ENCODE peak calls at places on chromosomes 16 and 17, in four cellular contexts. T, B, S and W are unnamed samples.

GRCh38 chr17:43855061-43855460 is 8.1 kb downstream of the CD300LG start:
- DNase-seq in T (no peak), B (no peak), S (no peak), W (no peak)

GRCh38 chr17:46771601-46772012 is 46.9 kb downstream of the WNT3 start:
- DNase-seq in T (no peak), B (no peak), S (no peak), W (peak; percentile 92)

GRCh38 chr17:50945779-50946222 is 79.6 kb upstream of the TOB1 start:
- DNase-seq in T (no peak), B (no peak), S (no peak), W (no peak)

GRCh38 chr17:34639706-34640425 is 60.5 kb downstream of the TMEM132E start:
- DNase-seq in T (no peak), B (no peak), S (no peak), W (no peak)

GRCh38 chr16:12239953-12240485 is 263.5 kb downstream of the SNX29 start:
- DNase-seq in T (no peak), B (no peak), S (no peak), W (no peak)

GRCh38 chr17:10120749-10121148 is 77.7 kb downstream of the GAS7 start:
- DNase-seq in T (no peak), B (no peak), S (no peak), W (no peak)

GRCh38 chr17:82529914-82530300 is 10.4 kb downstream of the FOXK2 start:
- DNase-seq in T (no peak), B (no peak), S (no peak), W (no peak)

GRCh38 chr17:66695098-66695497 is 139.8 kb upstream of the CACNG5 start:
- DNase-seq in T (no peak), B (no peak), S (no peak), W (no peak)

GRCh38 chr17:27657620-27658019 is 26.6 kb downstream of the LGALS9 start:
- DNase-seq in T (no peak), B (no peak), S (no peak), W (no peak)

GRCh38 chr17:68101992-68102758 is 66.6 kb downstream of the KPNA2 start:
- DNase-seq in T (no peak), B (no peak), S (no peak), W (peak; percentile 36)
- TF ChIP-seq TCF12 in T (no peak), B (no peak), S (no peak), W (no peak)

GRCh38 chr17:48871551-48872351 is 20.8 kb upstream of the ATP5MC1 start:
- DNase-seq in T (no peak), B (peak; percentile 99), S (no peak), W (no peak)
- TF ChIP-seq TCF12 in T (no peak), B (no peak), S (no peak), W (no peak)

GRCh38 chr16:51648521-51648920 is 497.5 kb upstream of the SALL1 start:
- DNase-seq in T (no peak), B (no peak), S (no peak), W (no peak)

GRCh38 chr16:51651061-51651466 is 500.0 kb upstream of the SALL1 start:
- DNase-seq in T (no peak), B (no peak), S (no peak), W (peak; percentile 41)
- TF ChIP-seq TCF12 in T (no peak), B (no peak), S (no peak), W (no peak)

GRCh38 chr17:58498177-58498828 is 10.1 kb upstream of the HSF5 start:
- DNase-seq in T (no peak), B (no peak), S (no peak), W (no peak)
- TF ChIP-seq TCF12 in T (no peak), B (no peak), S (no peak), W (no peak)

GRCh38 chr16:17768257-17768656 is 297.5 kb upstream of the XYLT1 start:
- DNase-seq in T (no peak), B (no peak), S (no peak), W (no peak)
- TF ChIP-seq TCF12 in T (no peak), B (no peak), S (no peak), W (peak; percentile 93)

GRCh38 chr16:72840591-72841381 is 207.1 kb downstream of the ZFHX3 start:
- DNase-seq in T (no peak), B (no peak), S (no peak), W (no peak)
- TF ChIP-seq TCF12 in T (no peak), B (no peak), S (no peak), W (no peak)

GRCh38 chr17:40021471-40021961 is 6.3 kb downstream of the CSF3 start:
- DNase-seq in T (no peak), B (no peak), S (no peak), W (no peak)
- TF ChIP-seq TCF12 in T (no peak), B (no peak), S (no peak), W (no peak)

GRCh38 chr17:8921147-8921546 is 44.4 kb downstream of the PIK3R5 start:
- DNase-seq in T (no peak), B (no peak), S (no peak), W (no peak)

GRCh38 chr17:8923762-8924161 is 41.7 kb downstream of the PIK3R5 start:
- DNase-seq in T (no peak), B (no peak), S (no peak), W (no peak)

GRCh38 chr17:8924595-8924994 is 40.9 kb downstream of the PIK3R5 start:
- DNase-seq in T (no peak), B (no peak), S (peak; percentile 77), W (no peak)

GRCh38 chr17:8922923-8923322 is 42.6 kb downstream of the PIK3R5 start:
- DNase-seq in T (no peak), B (no peak), S (no peak), W (no peak)

GRCh38 chr17:8922451-8922850 is 43.1 kb downstream of the PIK3R5 start:
- DNase-seq in T (no peak), B (no peak), S (no peak), W (no peak)
- TF ChIP-seq TCF12 in T (no peak), B (no peak), S (no peak), W (peak; percentile 58)

GRCh38 chr17:80877095-80877828 is 114.4 kb upstream of the CHMP6 start:
- DNase-seq in T (no peak), B (no peak), S (peak; percentile 99), W (no peak)
- TF ChIP-seq TCF12 in T (no peak), B (no peak), S (peak; percentile 66), W (no peak)

DNA sequence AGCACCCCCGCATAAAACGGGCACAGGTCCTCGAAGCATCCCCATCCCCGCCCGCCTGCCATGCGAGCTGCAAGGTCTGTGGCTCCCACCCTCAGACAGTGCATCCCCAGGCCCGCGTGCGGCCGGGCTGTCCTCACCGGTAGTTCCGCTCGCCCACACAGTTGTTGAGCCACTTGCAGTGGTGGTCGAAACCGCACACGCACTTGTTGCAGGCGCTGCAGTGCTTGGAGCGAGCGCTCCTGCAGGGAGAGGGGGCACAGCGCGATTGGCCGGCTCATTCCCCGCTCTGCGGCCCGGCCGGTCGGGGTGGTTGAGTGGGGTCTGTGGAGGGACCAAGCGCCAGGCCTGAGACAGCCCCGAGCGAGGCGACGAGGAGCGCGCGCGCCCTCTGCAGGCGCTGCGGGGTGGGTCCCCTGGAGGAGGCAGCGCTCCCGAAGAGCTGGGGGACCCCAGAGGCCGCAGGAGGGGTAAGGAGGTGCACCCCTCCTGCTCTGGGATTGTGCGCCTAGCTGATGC is 6.0 kb upstream of the TPPP3 start:
- DNase-seq in T (peak; percentile 95), B (no peak), S (no peak), W (peak; percentile 60)
- TF ChIP-seq TCF12 in T (no peak), B (no peak), S (no peak), W (no peak)